ENCODE peak calls at places on chromosomes 5 and 9, in eight cellular contexts. One of them, this sample, is unnamed.

GRCh38 chr5:163504091-163504931 is 1.1 kb upstream of the MAT2B start:
- DNase-seq in CD8-positive, alpha-beta T cell: peak
- DNase-seq in AG08396: peak
- DNase-seq in NAMALWA: peak
- DNase-seq in heart right ventricle: peak
- DNase-seq in cardiac septum: no peak
- DNase-seq in stimulated activated CD8-positive, alpha-beta memory T cell treated with anti-CD3 and anti-CD28 coated beads, Interleukin-4, amount 100 ng/mL, for 4 hours: no peak
- DNase-seq in fibroblast of pulmonary artery: peak
- DNase-seq in this sample: no peak

GRCh38 chr9:69605406-69605805 is 66.8 kb downstream of the APBA1 start:
- DNase-seq in heart right ventricle: no peak
- DNase-seq in stimulated activated CD8-positive, alpha-beta memory T cell treated with anti-CD3 and anti-CD28 coated beads, Interleukin-4, amount 100 ng/mL, for 4 hours: no peak
- DNase-seq in cardiac septum: no peak
- DNase-seq in fibroblast of pulmonary artery: no peak
- DNase-seq in NAMALWA: no peak
- DNase-seq in CD8-positive, alpha-beta T cell: no peak
- DNase-seq in AG08396: no peak
- DNase-seq in this sample: no peak

GRCh38 chr5:147673276-147673675 is 109.3 kb downstream of the JAKMIP2 start:
- DNase-seq in fibroblast of pulmonary artery: no peak
- DNase-seq in AG08396: no peak
- DNase-seq in heart right ventricle: no peak
- DNase-seq in stimulated activated CD8-positive, alpha-beta memory T cell treated with anti-CD3 and anti-CD28 coated beads, Interleukin-4, amount 100 ng/mL, for 4 hours: no peak
- DNase-seq in cardiac septum: no peak
- DNase-seq in NAMALWA: no peak
- DNase-seq in CD8-positive, alpha-beta T cell: no peak
- DNase-seq in this sample: no peak

GRCh38 chr5:139147743-139148079 is 50.5 kb downstream of the SIL1 start:
- DNase-seq in stimulated activated CD8-positive, alpha-beta memory T cell treated with anti-CD3 and anti-CD28 coated beads, Interleukin-4, amount 100 ng/mL, for 4 hours: no peak
- DNase-seq in heart right ventricle: peak
- DNase-seq in cardiac septum: no peak
- DNase-seq in fibroblast of pulmonary artery: peak
- DNase-seq in CD8-positive, alpha-beta T cell: no peak
- DNase-seq in NAMALWA: no peak
- DNase-seq in AG08396: peak
- DNase-seq in this sample: no peak

GRCh38 chr9:133845659-133845947 is 107.5 kb upstream of the SARDH start:
- DNase-seq in stimulated activated CD8-positive, alpha-beta memory T cell treated with anti-CD3 and anti-CD28 coated beads, Interleukin-4, amount 100 ng/mL, for 4 hours: no peak
- DNase-seq in heart right ventricle: no peak
- DNase-seq in cardiac septum: no peak
- DNase-seq in CD8-positive, alpha-beta T cell: no peak
- DNase-seq in NAMALWA: no peak
- DNase-seq in fibroblast of pulmonary artery: no peak
- DNase-seq in AG08396: no peak
- DNase-seq in this sample: no peak

GRCh38 chr9:89226076-89226475 is 47.5 kb upstream of the SHC3 start:
- DNase-seq in stimulated activated CD8-positive, alpha-beta memory T cell treated with anti-CD3 and anti-CD28 coated beads, Interleukin-4, amount 100 ng/mL, for 4 hours: no peak
- DNase-seq in CD8-positive, alpha-beta T cell: no peak
- DNase-seq in cardiac septum: no peak
- DNase-seq in fibroblast of pulmonary artery: peak
- DNase-seq in NAMALWA: no peak
- DNase-seq in heart right ventricle: no peak
- DNase-seq in AG08396: peak
- DNase-seq in this sample: no peak

GRCh38 chr9:128098936-128099931 is 28.3 kb downstream of the PTGES2 start:
- DNase-seq in cardiac septum: no peak
- DNase-seq in NAMALWA: no peak
- DNase-seq in AG08396: no peak
- DNase-seq in fibroblast of pulmonary artery: peak
- DNase-seq in stimulated activated CD8-positive, alpha-beta memory T cell treated with anti-CD3 and anti-CD28 coated beads, Interleukin-4, amount 100 ng/mL, for 4 hours: no peak
- DNase-seq in heart right ventricle: no peak
- DNase-seq in CD8-positive, alpha-beta T cell: no peak
- DNase-seq in this sample: no peak

GRCh38 chr9:14021871-14022525 is 291.9 kb downstream of the NFIB start:
- DNase-seq in NAMALWA: no peak
- DNase-seq in stimulated activated CD8-positive, alpha-beta memory T cell treated with anti-CD3 and anti-CD28 coated beads, Interleukin-4, amount 100 ng/mL, for 4 hours: no peak
- DNase-seq in fibroblast of pulmonary artery: peak
- DNase-seq in heart right ventricle: no peak
- DNase-seq in cardiac septum: no peak
- DNase-seq in AG08396: no peak
- DNase-seq in CD8-positive, alpha-beta T cell: no peak
- DNase-seq in this sample: no peak

GRCh38 chr9:21591221-21592062 is 109.3 kb upstream of the IFNE start:
- DNase-seq in stimulated activated CD8-positive, alpha-beta memory T cell treated with anti-CD3 and anti-CD28 coated beads, Interleukin-4, amount 100 ng/mL, for 4 hours: peak
- DNase-seq in heart right ventricle: no peak
- DNase-seq in cardiac septum: no peak
- DNase-seq in NAMALWA: no peak
- DNase-seq in CD8-positive, alpha-beta T cell: no peak
- DNase-seq in fibroblast of pulmonary artery: peak
- DNase-seq in AG08396: peak
- DNase-seq in this sample: no peak

GRCh38 chr9:124395826-124396225 is 19.4 kb downstream of the PSMB7 start:
- DNase-seq in stimulated activated CD8-positive, alpha-beta memory T cell treated with anti-CD3 and anti-CD28 coated beads, Interleukin-4, amount 100 ng/mL, for 4 hours: no peak
- DNase-seq in NAMALWA: no peak
- DNase-seq in cardiac septum: no peak
- DNase-seq in fibroblast of pulmonary artery: no peak
- DNase-seq in AG08396: no peak
- DNase-seq in heart right ventricle: no peak
- DNase-seq in CD8-positive, alpha-beta T cell: no peak
- DNase-seq in this sample: no peak

GRCh38 chr9:115127191-115127817 is 9.3 kb upstream of the TNC start:
- DNase-seq in AG08396: no peak
- DNase-seq in stimulated activated CD8-positive, alpha-beta memory T cell treated with anti-CD3 and anti-CD28 coated beads, Interleukin-4, amount 100 ng/mL, for 4 hours: no peak
- DNase-seq in CD8-positive, alpha-beta T cell: no peak
- DNase-seq in NAMALWA: no peak
- DNase-seq in fibroblast of pulmonary artery: peak
- DNase-seq in cardiac septum: no peak
- DNase-seq in heart right ventricle: no peak
- DNase-seq in this sample: no peak

GRCh38 chr5:128539038-128539429 is 989 bp upstream of the FBN2 start:
- DNase-seq in AG08396: no peak
- DNase-seq in stimulated activated CD8-positive, alpha-beta memory T cell treated with anti-CD3 and anti-CD28 coated beads, Interleukin-4, amount 100 ng/mL, for 4 hours: no peak
- DNase-seq in fibroblast of pulmonary artery: peak
- DNase-seq in cardiac septum: no peak
- DNase-seq in CD8-positive, alpha-beta T cell: no peak
- DNase-seq in NAMALWA: no peak
- DNase-seq in heart right ventricle: peak
- DNase-seq in this sample: no peak

GRCh38 chr9:95018099-95018927 is 291.8 kb downstream of the AOPEP start:
- DNase-seq in cardiac septum: no peak
- DNase-seq in heart right ventricle: peak
- DNase-seq in AG08396: peak
- DNase-seq in stimulated activated CD8-positive, alpha-beta memory T cell treated with anti-CD3 and anti-CD28 coated beads, Interleukin-4, amount 100 ng/mL, for 4 hours: no peak
- DNase-seq in NAMALWA: no peak
- DNase-seq in CD8-positive, alpha-beta T cell: no peak
- DNase-seq in fibroblast of pulmonary artery: peak
- DNase-seq in this sample: no peak

GRCh38 chr5:16935271-16936149 is 578 bp downstream of the MYO10 start:
- DNase-seq in CD8-positive, alpha-beta T cell: no peak
- DNase-seq in heart right ventricle: peak
- DNase-seq in AG08396: peak
- DNase-seq in stimulated activated CD8-positive, alpha-beta memory T cell treated with anti-CD3 and anti-CD28 coated beads, Interleukin-4, amount 100 ng/mL, for 4 hours: no peak
- DNase-seq in NAMALWA: no peak
- DNase-seq in cardiac septum: peak
- DNase-seq in fibroblast of pulmonary artery: no peak
- DNase-seq in this sample: peak

GRCh38 chr9:100492952-100493351 is 20.0 kb downstream of the TMEFF1 start:
- DNase-seq in fibroblast of pulmonary artery: peak
- DNase-seq in stimulated activated CD8-positive, alpha-beta memory T cell treated with anti-CD3 and anti-CD28 coated beads, Interleukin-4, amount 100 ng/mL, for 4 hours: no peak
- DNase-seq in AG08396: peak
- DNase-seq in cardiac septum: no peak
- DNase-seq in heart right ventricle: no peak
- DNase-seq in NAMALWA: no peak
- DNase-seq in CD8-positive, alpha-beta T cell: no peak
- DNase-seq in this sample: no peak

GRCh38 chr9:100426532-100427365 is at the start of gene MSANTD3:
- DNase-seq in NAMALWA: peak
- DNase-seq in cardiac septum: peak
- DNase-seq in CD8-positive, alpha-beta T cell: peak
- DNase-seq in heart right ventricle: peak
- DNase-seq in fibroblast of pulmonary artery: peak
- DNase-seq in AG08396: peak
- DNase-seq in stimulated activated CD8-positive, alpha-beta memory T cell treated with anti-CD3 and anti-CD28 coated beads, Interleukin-4, amount 100 ng/mL, for 4 hours: peak
- DNase-seq in this sample: no peak

GRCh38 chr9:71446499-71447411 is 321.6 kb downstream of the CEMIP2 start:
- DNase-seq in AG08396: peak
- DNase-seq in heart right ventricle: peak
- DNase-seq in cardiac septum: no peak
- DNase-seq in CD8-positive, alpha-beta T cell: no peak
- DNase-seq in fibroblast of pulmonary artery: peak
- DNase-seq in NAMALWA: no peak
- DNase-seq in stimulated activated CD8-positive, alpha-beta memory T cell treated with anti-CD3 and anti-CD28 coated beads, Interleukin-4, amount 100 ng/mL, for 4 hours: no peak
- DNase-seq in this sample: no peak